ENCODE peak calls at places on chromosomes 13 and 19, in eight cellular contexts. O is activated B cell treated with CpG ODN at 0.5 μM for 24 hours, J is PC-3, E is A549, Z is foreskin fibroblast, C is left ventricle myocardium inferior, Q is tibial artery, F is HL-60. B is an unnamed sample.

GRCh38 chr13:45705936-45706335 is 3.8 kb downstream of the CBY2 start:
- DNase-seq in Q (no peak), O (no peak), C (no peak), E (no peak), F (no peak), Z (no peak), J (no peak), B (no peak)

GRCh38 chr19:34316741-34317241 is 48.2 kb upstream of the GPI start:
- DNase-seq in Z (peak; percentile 52), F (no peak), O (no peak), J (peak; percentile 17), Q (no peak), C (no peak), E (peak; percentile 43), B (no peak)

GRCh38 chr19:38669532-38669931 is 22.1 kb downstream of the ACTN4 start:
- DNase-seq in J (no peak), O (no peak), C (no peak), E (no peak), Z (no peak), Q (no peak), F (no peak), B (no peak)

GRCh38 chr19:5194641-5195040 is 146.0 kb downstream of the PTPRS start:
- DNase-seq in Q (no peak), C (no peak), O (no peak), E (no peak), Z (no peak), F (no peak), J (no peak), B (no peak)

GRCh38 chr19:17751103-17751911 is at the start of gene FCHO1:
- DNase-seq in F (peak; percentile 90), Z (no peak), C (peak; percentile 33), E (no peak), J (no peak), Q (peak; percentile 71), O (peak; percentile 80), B (peak; percentile 51)

GRCh38 chr19:7970716-7971448 is 27.4 kb upstream of the TIMM44 start:
- DNase-seq in O (peak; percentile 17), C (no peak), F (no peak), E (peak; percentile 39), Z (peak; percentile 17), Q (no peak), J (peak; percentile 76), B (peak; percentile 30)

GRCh38 chr13:32314271-32314967 is 744 bp downstream of the ZAR1L start:
- DNase-seq in Q (peak; percentile 71), F (peak; percentile 97), C (peak; percentile 64), O (no peak), Z (no peak), E (no peak), J (no peak), B (peak; percentile 28)

GRCh38 chr19:10523135-10523636 is 5.9 kb upstream of the S1PR5 start:
- DNase-seq in Q (no peak), F (no peak), J (no peak), C (no peak), O (no peak), E (no peak), Z (no peak), B (no peak)

GRCh38 chr19:58274771-58275199 is 4.0 kb upstream of the ZNF8 start:
- DNase-seq in E (no peak), F (no peak), C (no peak), O (no peak), J (peak; percentile 83), Q (no peak), Z (peak; percentile 51), B (no peak)

GRCh38 chr13:30039506-30039905 is 189.1 kb upstream of the UBL3 start:
- DNase-seq in E (no peak), J (no peak), F (no peak), O (no peak), Q (no peak), C (no peak), Z (no peak), B (no peak)

GRCh38 chr13:44274838-44275237 is 98.8 kb upstream of the SERP2 start:
- DNase-seq in Z (no peak), F (no peak), E (no peak), J (no peak), Q (no peak), C (no peak), O (no peak), B (no peak)

GRCh38 chr13:112545866-112546265 is 42.1 kb downstream of the TUBGCP3 start:
- DNase-seq in Q (no peak), F (no peak), Z (peak; percentile 64), C (no peak), E (no peak), O (no peak), J (no peak), B (no peak)

GRCh38 chr13:34026308-34026707 is 208.4 kb downstream of the RFC3 start:
- DNase-seq in O (no peak), C (no peak), J (no peak), F (no peak), Q (no peak), Z (no peak), E (no peak), B (no peak)

GRCh38 chr19:56118666-56119584 is 2.2 kb downstream of the ZNF787 start:
- DNase-seq in C (no peak), O (no peak), E (no peak), Q (no peak), Z (no peak), J (no peak), F (no peak), B (no peak)

GRCh38 chr13:42049454-42049780 is 969 bp downstream of the DGKH start:
- DNase-seq in C (no peak), Z (no peak), Q (no peak), E (no peak), O (no peak), J (no peak), F (no peak), B (no peak)

GRCh38 chr19:24029941-24030636 is 56.9 kb upstream of the ZNF254 start:
- DNase-seq in Q (no peak), E (no peak), Z (no peak), F (no peak), O (no peak), J (no peak), C (no peak), B (no peak)

GRCh38 chr13:69044629-69045028 is 1063.0 kb upstream of the ATXN8OS start:
- DNase-seq in E (no peak), O (no peak), F (no peak), J (no peak), C (no peak), Z (no peak), Q (no peak), B (no peak)
- TF ChIP-seq CTCF in E (no peak), O (no peak), F (no peak), J (no peak), C (no peak), Z (no peak), Q (no peak), B (no peak)

GRCh38 chr19:12937243-12938053 is 961 bp upstream of the CALR start:
- DNase-seq in E (no peak), C (no peak), J (peak; percentile 52), F (peak; percentile 95), Q (no peak), Z (peak; percentile 50), O (no peak), B (peak; percentile 68)

GRCh38 chr19:12938054-12938535 is 314 bp upstream of the CALR start:
- DNase-seq in Z (peak; percentile 99), J (peak; percentile 100), C (peak; percentile 100), E (peak; percentile 96), F (peak; percentile 100), O (peak; percentile 96), Q (peak; percentile 100), B (peak; percentile 100)

GRCh38 chr19:12939908-12940533 is 1.6 kb downstream of the CALR start:
- DNase-seq in E (no peak), J (no peak), Z (no peak), F (peak; percentile 71), C (no peak), O (no peak), Q (no peak), B (no peak)

GRCh38 chr19:12939292-12939606 is 840 bp downstream of the CALR start:
- DNase-seq in J (peak; percentile 18), C (no peak), Z (peak; percentile 65), F (no peak), Q (no peak), E (no peak), O (no peak), B (no peak)

GRCh38 chr19:12938536-12939291 is at the start of gene CALR:
- DNase-seq in Z (no peak), J (peak; percentile 22), F (no peak), Q (peak; percentile 79), E (no peak), O (no peak), C (no peak), B (no peak)
- TF ChIP-seq CTCF in Z (peak; percentile 11), J (no peak), F (no peak), Q (peak; percentile 49), E (no peak), O (no peak), C (peak; percentile 31), B (no peak)

DNA sequence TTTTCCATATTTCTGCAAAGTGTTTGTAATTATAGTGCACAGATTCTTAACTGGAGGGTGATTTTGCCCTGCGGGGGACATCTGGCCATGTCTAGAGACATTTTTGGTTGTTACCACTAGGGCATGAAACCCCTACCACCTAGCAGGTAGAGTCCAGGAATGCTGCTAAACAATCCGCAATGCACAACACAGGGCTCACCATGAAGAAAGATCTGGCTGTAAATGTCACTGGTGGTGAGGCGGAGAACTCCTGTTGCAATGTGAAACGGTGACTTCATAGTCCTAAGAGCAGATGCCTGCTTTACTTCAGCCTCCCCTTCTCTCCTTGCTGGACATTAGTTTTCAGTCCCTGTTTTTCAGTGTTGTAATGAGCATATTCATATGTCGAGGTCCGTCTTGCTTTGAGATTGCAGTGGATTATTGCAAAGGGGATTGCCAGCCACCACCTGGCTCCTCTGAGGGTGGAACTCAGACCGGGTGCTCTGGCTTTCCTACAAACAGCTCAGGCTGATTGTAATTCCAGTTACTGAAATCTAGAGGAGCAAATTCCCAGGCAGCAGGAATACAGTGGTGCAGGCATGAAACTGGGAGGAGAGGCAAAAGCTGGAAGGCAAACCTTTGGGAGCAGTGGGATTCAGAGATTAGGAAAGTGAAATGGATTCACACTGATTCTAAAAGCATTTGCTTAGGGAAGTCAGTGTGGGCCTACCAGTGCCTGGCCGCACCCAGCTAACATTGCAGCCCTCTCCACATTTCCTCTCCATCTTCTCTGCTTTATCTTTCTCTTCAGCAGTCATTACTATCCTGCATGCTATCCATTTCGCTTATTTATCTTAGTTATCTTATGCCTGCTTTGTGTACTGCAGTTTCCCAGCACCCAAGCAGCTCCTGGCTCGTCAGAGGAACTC is 76.1 kb upstream of the PCDH8 start:
- DNase-seq in J (no peak), E (no peak), C (no peak), F (no peak), Z (no peak), Q (no peak), O (no peak), B (no peak)
- TF ChIP-seq CTCF in J (no peak), E (no peak), C (no peak), F (no peak), Z (no peak), Q (no peak), O (no peak), B (no peak)

DNA sequence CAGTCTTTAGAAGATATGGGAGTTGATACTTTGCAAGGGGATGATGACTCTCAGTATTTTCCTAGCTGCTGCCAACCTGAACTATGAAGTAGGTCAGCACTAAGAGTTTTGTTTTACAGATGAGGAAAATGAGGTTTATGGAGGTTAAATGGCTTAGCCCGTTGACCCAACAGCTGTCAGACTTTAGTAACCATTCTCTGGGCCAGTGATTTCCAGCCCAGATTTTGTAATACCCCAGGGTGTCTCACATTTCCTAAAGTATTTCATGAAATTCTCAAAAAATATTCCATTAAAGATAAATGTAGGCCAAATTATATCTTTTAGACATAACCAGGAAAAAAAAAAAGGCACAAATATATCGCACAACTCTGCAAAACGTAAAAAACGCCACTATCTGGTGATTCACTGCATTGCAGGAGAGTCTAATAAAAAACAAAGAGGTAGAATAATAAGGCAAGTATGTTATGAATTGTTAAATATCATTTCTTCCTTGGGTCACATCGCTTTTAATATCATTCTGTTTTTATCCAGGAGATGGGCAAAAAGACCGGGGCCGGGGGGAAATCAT is 112.5 kb downstream of the DACH1 start:
- DNase-seq in E (no peak), F (no peak), O (no peak), Q (no peak), C (no peak), Z (no peak), J (no peak), B (no peak)
- TF ChIP-seq CTCF in E (no peak), F (no peak), O (no peak), Q (no peak), C (peak; percentile 48), Z (no peak), J (peak; percentile 33), B (no peak)